ENCODE peak calls at places on chromosome 10, in four cellular contexts. One of them, this sample, is unnamed.

GRCh38 chr10:74880041-74880440 is 53.6 kb downstream of the KAT6B start:
- DNase-seq in astrocyte of the cerebellum: no peak
- DNase-seq in GM06990: no peak
- DNase-seq in AG04449: peak
- DNase-seq in this sample: no peak

GRCh38 chr10:100104300-100104699 is 22.6 kb upstream of the CPN1 start:
- DNase-seq in astrocyte of the cerebellum: no peak
- DNase-seq in GM06990: no peak
- DNase-seq in AG04449: no peak
- DNase-seq in this sample: no peak

GRCh38 chr10:67815571-67816059 is 22.4 kb downstream of the DNAJC12 start:
- DNase-seq in astrocyte of the cerebellum: no peak
- DNase-seq in GM06990: no peak
- DNase-seq in AG04449: no peak
- DNase-seq in this sample: no peak

GRCh38 chr10:24871006-24871405 is 81.4 kb downstream of the PRTFDC1 start:
- DNase-seq in astrocyte of the cerebellum: no peak
- DNase-seq in GM06990: no peak
- DNase-seq in AG04449: no peak
- DNase-seq in this sample: no peak

GRCh38 chr10:121284952-121285351 is 313.3 kb downstream of the FGFR2 start:
- DNase-seq in astrocyte of the cerebellum: no peak
- DNase-seq in GM06990: no peak
- DNase-seq in AG04449: no peak
- DNase-seq in this sample: no peak

GRCh38 chr10:72567884-72568283 is 58.0 kb downstream of the MICU1 start:
- DNase-seq in astrocyte of the cerebellum: no peak
- DNase-seq in GM06990: no peak
- DNase-seq in AG04449: no peak
- DNase-seq in this sample: no peak

GRCh38 chr10:99370993-99371392 is 41.8 kb downstream of the CNNM1 start:
- DNase-seq in astrocyte of the cerebellum: no peak
- DNase-seq in GM06990: no peak
- DNase-seq in AG04449: no peak
- DNase-seq in this sample: no peak

GRCh38 chr10:46551701-46552525 is 4.5 kb downstream of the GPRIN2 start:
- DNase-seq in astrocyte of the cerebellum: no peak
- DNase-seq in GM06990: no peak
- DNase-seq in AG04449: no peak
- DNase-seq in this sample: no peak

GRCh38 chr10:47374611-47375536 is 9.2 kb downstream of the ZNF488 start:
- DNase-seq in astrocyte of the cerebellum: peak
- DNase-seq in GM06990: no peak
- DNase-seq in AG04449: peak
- DNase-seq in this sample: no peak

DNA sequence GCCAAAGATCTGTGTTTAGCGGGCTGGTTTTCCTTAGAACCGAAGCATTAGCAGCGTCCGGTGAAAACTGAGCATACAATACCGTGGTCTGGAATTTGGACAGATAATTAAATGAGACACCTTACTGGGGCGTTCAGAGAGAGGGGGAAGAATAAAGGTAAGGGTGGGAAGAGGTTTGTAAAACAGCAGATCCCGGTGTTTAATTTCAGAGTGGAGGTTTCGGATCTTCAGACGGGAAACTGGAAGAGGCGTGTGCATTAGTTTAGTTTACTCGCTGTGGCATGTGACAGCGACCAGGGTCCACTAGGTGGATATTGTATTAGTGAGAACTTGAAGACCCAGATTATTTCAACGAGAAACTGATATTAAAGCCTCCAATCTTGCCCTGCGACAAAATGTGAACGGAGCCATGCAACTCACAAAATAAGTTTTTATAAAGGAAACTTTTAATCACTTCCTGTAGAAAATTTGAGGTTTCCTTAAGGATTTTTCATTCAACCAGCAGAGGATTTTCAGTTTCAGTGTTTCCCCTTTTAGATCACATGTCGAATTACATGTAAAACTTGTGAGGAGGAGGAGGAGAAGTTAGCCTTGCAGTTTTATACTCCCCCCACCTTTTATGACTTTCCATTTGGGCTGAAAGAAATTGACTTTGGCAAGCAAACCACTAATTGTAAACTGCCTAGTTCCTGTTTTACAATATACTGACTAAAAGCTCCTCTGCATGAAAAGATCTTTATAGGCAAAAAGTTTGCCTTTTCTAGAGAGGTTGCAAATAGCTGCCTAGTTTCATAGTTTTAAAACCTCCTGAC is 2.8 kb downstream of the BAMBI start:
- DNase-seq in astrocyte of the cerebellum: no peak
- DNase-seq in GM06990: no peak
- DNase-seq in AG04449: no peak
- DNase-seq in this sample: no peak
- TF ChIP-seq CTCF in astrocyte of the cerebellum: peak
- TF ChIP-seq CTCF in GM06990: no peak
- TF ChIP-seq CTCF in AG04449: no peak
- TF ChIP-seq CTCF in this sample: no peak

DNA sequence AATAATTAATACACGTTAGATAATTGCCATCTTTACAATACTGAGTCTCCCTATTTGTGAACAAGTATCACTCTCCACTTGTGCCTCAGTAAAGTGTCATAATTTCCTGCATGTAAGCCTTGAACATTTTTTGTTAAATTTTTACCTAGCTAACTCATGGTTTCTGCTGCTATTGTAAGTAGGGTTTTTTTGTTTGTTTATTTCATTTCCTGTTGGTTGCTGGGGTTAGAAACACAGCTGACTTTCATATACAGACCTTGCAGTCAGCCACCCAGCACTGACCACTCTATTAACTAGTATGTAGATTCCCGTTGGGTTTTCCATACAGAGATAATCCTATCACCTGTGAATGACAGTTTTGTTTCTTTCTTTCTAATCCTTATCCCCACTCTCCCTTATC is 133.3 kb downstream of the MPP7 start:
- DNase-seq in astrocyte of the cerebellum: no peak
- DNase-seq in GM06990: no peak
- DNase-seq in AG04449: no peak
- DNase-seq in this sample: no peak
- H3K4me3 ChIP-seq in astrocyte of the cerebellum: no peak
- H3K4me3 ChIP-seq in GM06990: no peak
- H3K4me3 ChIP-seq in AG04449: no peak
- H3K4me3 ChIP-seq in this sample: no peak

GRCh38 chr10:82811621-82812020 is 936.6 kb downstream of the NRG3 start:
- DNase-seq in astrocyte of the cerebellum: no peak
- DNase-seq in GM06990: no peak
- DNase-seq in AG04449: no peak
- DNase-seq in this sample: no peak
- TF ChIP-seq CTCF in astrocyte of the cerebellum: peak
- TF ChIP-seq CTCF in GM06990: peak
- TF ChIP-seq CTCF in AG04449: no peak
- TF ChIP-seq CTCF in this sample: peak

GRCh38 chr10:69349542-69349888 is 67.2 kb downstream of the TACR2 start:
- DNase-seq in astrocyte of the cerebellum: no peak
- DNase-seq in GM06990: no peak
- DNase-seq in AG04449: no peak
- DNase-seq in this sample: no peak

GRCh38 chr10:69345890-69346474 is 67.7 kb downstream of the HK1 start:
- DNase-seq in astrocyte of the cerebellum: no peak
- DNase-seq in GM06990: no peak
- DNase-seq in AG04449: no peak
- DNase-seq in this sample: no peak

GRCh38 chr10:69351589-69351988 is 65.1 kb downstream of the TACR2 start:
- DNase-seq in astrocyte of the cerebellum: no peak
- DNase-seq in GM06990: no peak
- DNase-seq in AG04449: no peak
- DNase-seq in this sample: no peak

GRCh38 chr10:69346776-69347175 is 68.5 kb downstream of the HK1 start:
- DNase-seq in astrocyte of the cerebellum: no peak
- DNase-seq in GM06990: no peak
- DNase-seq in AG04449: no peak
- DNase-seq in this sample: no peak

GRCh38 chr10:69348824-69349541 is 67.7 kb downstream of the TACR2 start:
- DNase-seq in astrocyte of the cerebellum: peak
- DNase-seq in GM06990: no peak
- DNase-seq in AG04449: no peak
- DNase-seq in this sample: peak
- H3K4me3 ChIP-seq in astrocyte of the cerebellum: no peak
- H3K4me3 ChIP-seq in GM06990: no peak
- H3K4me3 ChIP-seq in AG04449: no peak
- H3K4me3 ChIP-seq in this sample: no peak

DNA sequence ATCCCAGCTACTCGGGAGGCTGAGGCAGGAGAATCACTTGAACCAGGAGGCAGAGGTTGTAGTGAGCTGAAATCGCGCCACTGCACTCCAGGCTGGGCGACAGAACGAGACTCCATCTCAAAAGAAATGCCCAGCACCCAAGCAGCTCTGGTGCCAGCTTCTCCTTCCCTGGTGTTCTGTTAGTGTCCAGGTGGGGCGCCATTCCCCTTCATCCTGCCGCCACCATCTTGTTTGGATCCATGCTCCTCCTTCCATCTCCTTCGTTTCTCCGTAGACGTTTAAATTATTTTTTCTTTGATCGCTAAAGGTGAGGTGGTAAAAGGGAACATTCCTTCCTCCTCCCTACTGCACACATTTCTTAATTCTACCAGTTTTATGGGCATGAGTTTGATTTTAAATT is 30.3 kb downstream of the PROSER2 start:
- DNase-seq in astrocyte of the cerebellum: no peak
- DNase-seq in GM06990: no peak
- DNase-seq in AG04449: no peak
- DNase-seq in this sample: no peak
- TF ChIP-seq CTCF in astrocyte of the cerebellum: no peak
- TF ChIP-seq CTCF in GM06990: peak
- TF ChIP-seq CTCF in AG04449: no peak
- TF ChIP-seq CTCF in this sample: peak

DNA sequence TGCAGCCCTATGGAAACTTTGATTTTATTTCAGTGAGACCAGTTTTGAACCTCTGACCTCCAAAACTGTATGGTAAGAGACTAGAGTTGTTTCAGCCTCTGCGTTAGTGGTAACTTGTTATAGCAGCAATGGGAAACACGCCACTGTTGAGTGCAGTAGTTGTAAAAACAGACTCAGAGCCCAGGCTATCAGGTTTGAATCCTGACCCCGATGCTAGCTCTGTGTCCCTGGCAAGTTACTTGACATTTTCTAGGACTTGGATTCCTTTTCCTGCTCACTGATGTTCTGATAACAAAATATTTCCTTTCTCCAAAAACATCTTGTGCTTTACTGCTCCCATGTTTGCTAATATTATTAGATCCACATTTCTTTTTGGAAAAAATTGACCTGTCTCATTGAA is 131.0 kb downstream of the PLXDC2 start:
- DNase-seq in astrocyte of the cerebellum: no peak
- DNase-seq in GM06990: no peak
- DNase-seq in AG04449: no peak
- DNase-seq in this sample: no peak
- H3K4me3 ChIP-seq in astrocyte of the cerebellum: no peak
- H3K4me3 ChIP-seq in GM06990: no peak
- H3K4me3 ChIP-seq in AG04449: no peak
- H3K4me3 ChIP-seq in this sample: no peak

GRCh38 chr10:91694170-91694794 is 61.4 kb upstream of the PPP1R3C start:
- DNase-seq in astrocyte of the cerebellum: no peak
- DNase-seq in GM06990: no peak
- DNase-seq in AG04449: no peak
- DNase-seq in this sample: no peak
- TF ChIP-seq CTCF in astrocyte of the cerebellum: peak
- TF ChIP-seq CTCF in GM06990: peak
- TF ChIP-seq CTCF in AG04449: peak
- TF ChIP-seq CTCF in this sample: peak

This sample was measured in HFF-Myc.